ENCODE peak calls at places on chromosomes 12 and 14, in seven cellular contexts. F is RWPE1, C is AG09319, K is AG04449, D is fibroblast of lung, L is lower lobe of right lung, I is sigmoid colon. W is an unnamed sample.

GRCh38 chr12:4915752-4916151 is 6.0 kb downstream of the KCNA1 start:
- DNase-seq in F (no peak), C (no peak), K (no peak), D (no peak), L (no peak), I (no peak), W (no peak)

GRCh38 chr12:101564912-101565311 is 29.9 kb upstream of the MYBPC1 start:
- DNase-seq in F (no peak), C (no peak), K (no peak), D (no peak), L (no peak), I (no peak), W (no peak)

GRCh38 chr14:53929871-53930685 is 26.5 kb downstream of the BMP4 start:
- DNase-seq in F (peak; percentile 53), C (no peak), K (no peak), D (no peak), L (no peak), I (no peak), W (peak; percentile 40)

GRCh38 chr14:77200406-77200985 is 18.9 kb downstream of the TMEM63C start:
- DNase-seq in F (no peak), C (no peak), K (no peak), D (no peak), L (peak; percentile 11), I (no peak), W (no peak)

GRCh38 chr12:542290-543113 is 82.8 kb downstream of the B4GALNT3 start:
- DNase-seq in F (no peak), C (no peak), K (no peak), D (no peak), L (no peak), I (no peak), W (no peak)

GRCh38 chr14:103031956-103032355 is 25.4 kb downstream of the CDC42BPB start:
- DNase-seq in F (no peak), C (no peak), K (no peak), D (no peak), L (no peak), I (no peak), W (no peak)

GRCh38 chr12:57086951-57087688 is 1.8 kb upstream of the NAB2 start:
- DNase-seq in F (peak; percentile 89), C (peak; percentile 80), K (no peak), D (peak; percentile 89), L (peak; percentile 94), I (peak; percentile 98), W (peak; percentile 86)

GRCh38 chr12:4257442-4257841 is 16.1 kb upstream of the CCND2 start:
- DNase-seq in F (no peak), C (no peak), K (no peak), D (no peak), L (no peak), I (no peak), W (no peak)

GRCh38 chr14:55881577-55882241 is 236.5 kb upstream of the PELI2 start:
- DNase-seq in F (peak; percentile 24), C (no peak), K (no peak), D (no peak), L (no peak), I (no peak), W (no peak)

GRCh38 chr14:91752956-91753355 is 21.1 kb upstream of the CATSPERB start:
- DNase-seq in F (no peak), C (no peak), K (no peak), D (no peak), L (no peak), I (no peak), W (no peak)

GRCh38 chr12:1852076-1852475 is 31.7 kb downstream of the LRTM2 start:
- DNase-seq in F (no peak), C (no peak), K (no peak), D (no peak), L (no peak), I (no peak), W (no peak)

GRCh38 chr12:89525002-89525823 is 617 bp upstream of the GALNT4 start:
- DNase-seq in F (peak; percentile 26), C (no peak), K (no peak), D (no peak), L (peak; percentile 68), I (peak; percentile 72), W (peak; percentile 70)
- TF ChIP-seq CTCF in F (peak; percentile 33), C (no peak), K (no peak), D (no peak), L (no peak), I (no peak), W (no peak)

GRCh38 chr14:62654641-62655040 is 390.6 kb downstream of the KCNH5 start:
- DNase-seq in F (no peak), C (no peak), K (no peak), D (peak; percentile 65), L (no peak), I (no peak), W (no peak)
- TF ChIP-seq CTCF in F (no peak), C (no peak), K (no peak), D (no peak), L (no peak), I (no peak), W (no peak)

DNA sequence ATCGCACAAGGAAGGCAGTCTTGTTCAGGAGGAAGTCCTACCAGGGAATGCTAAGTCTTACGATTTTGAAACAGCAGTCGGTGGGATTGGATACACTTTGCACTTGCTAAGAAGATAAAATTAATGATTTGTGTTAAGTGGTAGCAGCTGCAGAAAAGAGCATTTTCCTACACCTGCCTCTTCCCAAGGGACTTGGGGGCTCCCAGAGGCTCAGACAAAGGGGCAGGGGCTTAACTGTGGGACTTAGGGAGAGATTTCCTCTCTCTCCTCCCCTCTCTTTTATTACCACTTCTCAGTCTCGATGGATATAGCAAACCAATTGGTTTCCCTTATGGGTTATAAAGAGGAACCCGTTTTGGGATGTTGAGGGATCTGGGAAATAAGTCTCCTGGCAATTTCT is 175.2 kb downstream of the NRXN3 start:
- DNase-seq in F (no peak), C (no peak), K (no peak), D (no peak), L (no peak), I (no peak), W (no peak)
- TF ChIP-seq CTCF in F (no peak), C (no peak), K (no peak), D (no peak), L (no peak), I (no peak), W (no peak)

DNA sequence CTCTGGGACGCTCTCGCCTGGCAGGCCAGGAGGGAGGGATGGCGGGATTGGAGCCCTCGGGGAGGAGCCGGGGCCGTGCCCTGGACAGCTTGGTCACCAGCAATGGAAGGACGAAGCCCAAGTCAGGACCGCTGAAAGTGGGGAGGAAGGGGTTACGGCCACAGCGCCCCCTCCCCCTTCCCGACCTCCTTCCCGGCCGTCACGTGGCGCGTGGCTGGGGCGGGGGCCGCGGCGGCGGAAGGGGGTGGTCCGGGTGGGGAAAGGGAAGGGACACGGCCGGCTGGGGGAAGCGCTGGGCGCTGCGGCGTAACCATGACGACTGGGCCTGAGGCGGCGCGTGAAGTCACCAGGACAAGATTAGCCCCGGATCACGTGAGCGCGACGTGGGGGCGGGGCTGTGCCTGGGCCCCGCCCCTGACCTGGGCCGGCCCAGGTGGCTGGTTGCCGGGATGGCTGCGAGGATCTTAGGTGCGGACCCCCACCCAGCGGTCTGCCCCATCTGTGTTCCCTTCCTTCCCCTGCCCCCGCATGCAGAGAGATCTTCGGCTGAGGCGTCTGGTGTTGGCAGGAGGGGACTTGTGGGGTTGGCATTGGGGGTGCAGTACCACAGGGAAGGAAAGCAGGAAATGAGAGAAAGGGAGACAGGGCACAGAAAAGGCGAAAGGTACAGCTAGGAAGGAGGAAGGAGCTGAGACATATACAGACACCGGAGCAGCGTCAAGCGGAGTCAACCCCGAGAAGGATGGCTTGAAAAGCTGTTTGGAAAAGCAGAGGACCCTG is 6.2 kb downstream of the MAP3K12 start:
- DNase-seq in F (peak; percentile 79), C (peak; percentile 74), K (no peak), D (peak; percentile 89), L (peak; percentile 96), I (peak; percentile 97), W (peak; percentile 95)
- TF ChIP-seq CTCF in F (no peak), C (no peak), K (no peak), D (no peak), L (no peak), I (no peak), W (no peak)

GRCh38 chr14:100156776-100157175 is 2.7 kb downstream of the DEGS2 start:
- DNase-seq in F (no peak), C (no peak), K (no peak), D (no peak), L (no peak), I (no peak), W (no peak)

GRCh38 chr14:100153560-100153959 is 5.9 kb downstream of the DEGS2 start:
- DNase-seq in F (no peak), C (no peak), K (no peak), D (no peak), L (no peak), I (no peak), W (no peak)

GRCh38 chr14:100152091-100152490 is 7.4 kb downstream of the DEGS2 start:
- DNase-seq in F (no peak), C (no peak), K (no peak), D (no peak), L (no peak), I (no peak), W (no peak)

GRCh38 chr14:100155881-100156645 is 3.4 kb downstream of the DEGS2 start:
- DNase-seq in F (no peak), C (no peak), K (no peak), D (no peak), L (no peak), I (no peak), W (no peak)

DNA sequence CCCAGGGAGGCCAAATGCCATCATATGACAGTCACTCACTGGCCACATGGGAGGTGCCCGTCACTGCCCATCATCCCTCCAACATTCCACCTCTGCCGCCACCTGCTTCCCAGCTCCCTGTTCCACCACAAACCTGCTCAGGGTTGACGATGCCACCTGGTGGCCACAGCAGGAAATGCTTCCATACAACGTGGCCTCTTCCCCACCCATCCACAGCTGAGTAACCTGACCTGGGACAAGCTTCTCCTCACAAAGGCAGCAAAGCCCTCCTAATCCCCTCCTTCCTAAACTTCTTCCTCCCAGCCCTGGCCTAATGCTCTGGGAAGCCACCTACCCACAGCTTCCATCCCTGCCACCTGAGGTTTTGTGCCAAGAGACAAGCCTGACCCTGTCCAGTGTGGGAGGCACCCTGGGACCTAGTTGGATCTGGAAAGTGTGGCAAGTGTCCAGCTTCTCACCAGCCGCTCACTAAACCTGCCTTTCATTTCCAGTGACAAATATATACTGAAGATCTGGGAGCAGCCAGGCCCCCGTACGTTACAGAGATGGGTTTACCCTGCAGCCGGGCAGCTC is 4.3 kb downstream of the DEGS2 start:
- DNase-seq in F (peak; percentile 42), C (no peak), K (no peak), D (peak; percentile 15), L (no peak), I (no peak), W (no peak)
- TF ChIP-seq CTCF in F (peak; percentile 47), C (peak; percentile 53), K (peak; percentile 47), D (peak; percentile 41), L (peak; percentile 57), I (no peak), W (peak; percentile 39)

GRCh38 chr12:69470189-69471094 is at the start of gene FRS2:
- DNase-seq in F (peak; percentile 93), C (peak; percentile 79), K (peak; percentile 33), D (peak; percentile 90), L (peak; percentile 94), I (peak; percentile 95), W (peak; percentile 96)
- TF ChIP-seq CTCF in F (peak; percentile 59), C (peak; percentile 41), K (peak; percentile 34), D (peak; percentile 54), L (no peak), I (no peak), W (no peak)